ENCODE peak calls at places on chromosomes 4 and X, in seven cellular contexts. One of them, this sample, is unnamed.

GRCh38 chr4:8050555-8051206 is 107.9 kb downstream of the ABLIM2 start:
- DNase-seq in AG10803: no peak
- DNase-seq in foreskin fibroblast: peak; percentile 12
- DNase-seq in left lung: peak; percentile 80
- DNase-seq in K562: peak; percentile 21
- DNase-seq in fibroblast of lung: peak; percentile 52
- DNase-seq in fibroblast of mammary gland: peak; percentile 20
- DNase-seq in this sample: peak; percentile 42

GRCh38 chr4:6781561-6781960 is 966 bp upstream of the KIAA0232 start:
- DNase-seq in AG10803: no peak
- DNase-seq in foreskin fibroblast: no peak
- DNase-seq in left lung: no peak
- DNase-seq in K562: no peak
- DNase-seq in fibroblast of lung: no peak
- DNase-seq in fibroblast of mammary gland: no peak
- DNase-seq in this sample: no peak

GRCh38 chr4:164438321-164438720 is 315.6 kb upstream of the SMIM31 start:
- DNase-seq in AG10803: no peak
- DNase-seq in foreskin fibroblast: no peak
- DNase-seq in left lung: no peak
- DNase-seq in K562: no peak
- DNase-seq in fibroblast of lung: peak; percentile 40
- DNase-seq in fibroblast of mammary gland: peak; percentile 12
- DNase-seq in this sample: peak; percentile 13

GRCh38 chr4:67779631-67780030 is 25.4 kb upstream of the GNRHR start:
- DNase-seq in AG10803: peak; percentile 8
- DNase-seq in foreskin fibroblast: no peak
- DNase-seq in left lung: no peak
- DNase-seq in K562: no peak
- DNase-seq in fibroblast of lung: no peak
- DNase-seq in fibroblast of mammary gland: peak; percentile 33
- DNase-seq in this sample: no peak

GRCh38 chr4:152920768-152921167 is 15.4 kb upstream of the FHDC1 start:
- DNase-seq in AG10803: no peak
- DNase-seq in foreskin fibroblast: no peak
- DNase-seq in left lung: no peak
- DNase-seq in K562: no peak
- DNase-seq in fibroblast of lung: peak; percentile 44
- DNase-seq in fibroblast of mammary gland: peak; percentile 59
- DNase-seq in this sample: peak; percentile 14

GRCh38 chr4:114078636-114079035 is 99.2 kb upstream of the ARSJ start:
- DNase-seq in AG10803: peak; percentile 83
- DNase-seq in foreskin fibroblast: peak; percentile 50
- DNase-seq in left lung: no peak
- DNase-seq in K562: no peak
- DNase-seq in fibroblast of lung: peak; percentile 18
- DNase-seq in fibroblast of mammary gland: peak; percentile 90
- DNase-seq in this sample: peak; percentile 31

GRCh38 chr4:41866799-41867677 is 68.2 kb upstream of the TMEM33 start:
- DNase-seq in AG10803: no peak
- DNase-seq in foreskin fibroblast: no peak
- DNase-seq in left lung: no peak
- DNase-seq in K562: no peak
- DNase-seq in fibroblast of lung: no peak
- DNase-seq in fibroblast of mammary gland: no peak
- DNase-seq in this sample: no peak

GRCh38 chr4:87058272-87059073 is 123.7 kb downstream of the AFF1 start:
- DNase-seq in AG10803: no peak
- DNase-seq in foreskin fibroblast: no peak
- DNase-seq in left lung: no peak
- DNase-seq in K562: peak; percentile 67
- DNase-seq in fibroblast of lung: no peak
- DNase-seq in fibroblast of mammary gland: no peak
- DNase-seq in this sample: no peak

GRCh38 chr4:150582881-150583286 is 933 bp downstream of the MAB21L2 start:
- DNase-seq in AG10803: no peak
- DNase-seq in foreskin fibroblast: no peak
- DNase-seq in left lung: no peak
- DNase-seq in K562: no peak
- DNase-seq in fibroblast of lung: peak; percentile 57
- DNase-seq in fibroblast of mammary gland: no peak
- DNase-seq in this sample: no peak

GRCh38 chr4:113349400-113349799 is 299.9 kb downstream of the ANK2 start:
- DNase-seq in AG10803: no peak
- DNase-seq in foreskin fibroblast: no peak
- DNase-seq in left lung: no peak
- DNase-seq in K562: no peak
- DNase-seq in fibroblast of lung: no peak
- DNase-seq in fibroblast of mammary gland: no peak
- DNase-seq in this sample: no peak

GRCh38 chr4:101306225-101306624 is 41.1 kb downstream of the PPP3CA start:
- DNase-seq in AG10803: no peak
- DNase-seq in foreskin fibroblast: no peak
- DNase-seq in left lung: peak; percentile 64
- DNase-seq in K562: no peak
- DNase-seq in fibroblast of lung: no peak
- DNase-seq in fibroblast of mammary gland: no peak
- DNase-seq in this sample: no peak

GRCh38 chrX:70434352-70434866 is 10.2 kb upstream of the DLG3 start:
- DNase-seq in AG10803: peak; percentile 70
- DNase-seq in foreskin fibroblast: peak; percentile 74
- DNase-seq in left lung: peak; percentile 90
- DNase-seq in K562: peak; percentile 91
- DNase-seq in fibroblast of lung: peak; percentile 73
- DNase-seq in fibroblast of mammary gland: peak; percentile 69
- DNase-seq in this sample: peak; percentile 73

GRCh38 chrX:4670606-4671005 is 957.2 kb upstream of the PRKX start:
- DNase-seq in AG10803: no peak
- DNase-seq in foreskin fibroblast: no peak
- DNase-seq in left lung: no peak
- DNase-seq in K562: no peak
- DNase-seq in fibroblast of lung: no peak
- DNase-seq in fibroblast of mammary gland: no peak
- DNase-seq in this sample: no peak

GRCh38 chr4:149768477-149768876 is 47.2 kb downstream of the IQCM start:
- DNase-seq in AG10803: no peak
- DNase-seq in foreskin fibroblast: no peak
- DNase-seq in left lung: no peak
- DNase-seq in K562: no peak
- DNase-seq in fibroblast of lung: no peak
- DNase-seq in fibroblast of mammary gland: no peak
- DNase-seq in this sample: no peak

DNA sequence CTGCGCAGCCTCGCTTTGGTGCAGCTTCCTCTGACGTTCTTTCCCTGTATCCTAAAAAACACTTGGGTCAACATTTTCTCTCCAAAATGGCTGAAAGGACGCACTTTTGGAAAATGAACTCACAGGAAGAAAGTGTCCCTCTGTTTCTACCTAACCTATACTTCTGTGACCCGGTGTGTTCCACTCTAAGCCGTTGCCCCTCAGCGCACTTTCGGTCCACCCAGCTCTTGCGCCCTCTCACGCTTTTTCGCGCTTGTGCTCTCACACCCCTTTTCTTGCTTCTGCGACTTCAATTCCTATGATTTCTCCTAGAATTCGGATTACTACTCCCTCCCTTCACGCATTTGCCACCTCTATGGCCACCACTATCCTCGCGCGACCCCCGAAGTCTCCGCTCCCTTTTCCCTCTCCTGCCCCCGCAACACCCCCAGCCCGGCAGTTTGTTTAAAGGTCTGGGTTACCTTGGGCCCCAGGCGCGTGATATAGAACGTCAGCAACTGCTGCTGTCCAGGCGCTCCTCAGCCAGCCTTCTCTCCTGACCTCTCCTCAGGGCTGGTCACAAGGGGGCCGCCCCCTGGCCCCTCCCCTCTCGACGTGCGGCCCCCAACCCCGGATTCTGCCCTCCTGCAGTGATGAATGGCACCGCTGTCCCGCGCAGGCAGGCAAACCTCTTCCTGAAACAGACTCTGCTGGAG is at the start of gene USP51:
- DNase-seq in AG10803: peak; percentile 10
- DNase-seq in foreskin fibroblast: no peak
- DNase-seq in left lung: peak; percentile 49
- DNase-seq in K562: peak; percentile 17
- DNase-seq in fibroblast of lung: peak; percentile 59
- DNase-seq in fibroblast of mammary gland: peak; percentile 41
- DNase-seq in this sample: peak; percentile 66
- TF ChIP-seq CTCF in AG10803: no peak
- TF ChIP-seq CTCF in foreskin fibroblast: no peak
- TF ChIP-seq CTCF in left lung: no peak
- TF ChIP-seq CTCF in K562: no peak
- TF ChIP-seq CTCF in fibroblast of lung: no peak
- TF ChIP-seq CTCF in fibroblast of mammary gland: peak; percentile 11
- TF ChIP-seq CTCF in this sample: no peak

DNA sequence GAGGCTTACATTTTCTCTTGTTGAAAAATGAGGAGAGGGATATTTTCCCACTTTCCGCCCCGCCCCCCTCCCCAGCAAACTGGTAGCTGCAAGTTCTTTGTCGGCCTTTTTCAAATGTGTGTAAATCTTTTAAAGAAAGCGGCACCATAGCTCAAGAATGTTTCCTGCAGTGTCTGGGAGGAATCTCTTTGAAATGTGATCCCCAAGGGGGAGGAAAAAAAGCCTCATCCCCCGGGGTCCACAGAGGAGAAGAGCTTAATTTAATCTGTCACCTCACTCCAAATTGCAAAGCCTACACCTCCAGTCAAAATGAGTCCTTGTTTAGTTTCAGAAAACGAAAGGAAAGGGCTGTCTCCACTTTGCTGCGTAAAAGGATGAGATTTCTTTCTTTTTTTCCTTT is 34.8 kb downstream of the ASMT start:
- DNase-seq in AG10803: no peak
- DNase-seq in foreskin fibroblast: no peak
- DNase-seq in left lung: no peak
- DNase-seq in K562: no peak
- DNase-seq in fibroblast of lung: no peak
- DNase-seq in fibroblast of mammary gland: no peak
- DNase-seq in this sample: peak; percentile 2
- H3K4me3 ChIP-seq in AG10803: peak overlapping the region; percentile 37
- H3K4me3 ChIP-seq in foreskin fibroblast: peak overlapping the region; percentile 50
- H3K4me3 ChIP-seq in left lung: no peak overlapping the region
- H3K4me3 ChIP-seq in K562: no peak overlapping the region
- H3K4me3 ChIP-seq in fibroblast of lung: no peak overlapping the region
- H3K4me3 ChIP-seq in fibroblast of mammary gland: no peak overlapping the region
- H3K4me3 ChIP-seq in this sample: peak overlapping the region; percentile 33

DNA sequence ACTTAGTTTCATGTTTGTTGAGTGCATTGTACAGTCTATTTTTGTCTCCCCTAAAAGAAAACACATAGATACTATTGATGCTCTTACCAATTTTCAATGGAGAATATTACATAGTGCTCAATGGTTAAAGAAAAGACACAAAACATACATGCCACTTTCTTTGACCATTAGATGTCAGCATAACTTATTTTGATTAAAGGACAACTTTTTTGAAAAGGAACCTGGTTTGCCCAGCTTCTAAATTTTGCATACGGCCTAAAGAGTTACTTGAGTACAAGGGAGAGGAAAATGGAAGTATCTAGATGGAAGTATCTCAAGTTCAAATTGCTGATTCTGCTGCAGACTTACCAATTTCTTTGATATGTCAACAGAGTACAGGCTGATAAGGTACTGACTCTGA is 68.5 kb downstream of the METTL14 start:
- DNase-seq in AG10803: no peak
- DNase-seq in foreskin fibroblast: no peak
- DNase-seq in left lung: no peak
- DNase-seq in K562: no peak
- DNase-seq in fibroblast of lung: no peak
- DNase-seq in fibroblast of mammary gland: no peak
- DNase-seq in this sample: no peak
- TF ChIP-seq CTCF in AG10803: no peak
- TF ChIP-seq CTCF in foreskin fibroblast: no peak
- TF ChIP-seq CTCF in left lung: no peak
- TF ChIP-seq CTCF in K562: no peak
- TF ChIP-seq CTCF in fibroblast of lung: no peak
- TF ChIP-seq CTCF in fibroblast of mammary gland: no peak
- TF ChIP-seq CTCF in this sample: no peak

GRCh38 chr4:81492596-81492995 is 20.9 kb upstream of the RASGEF1B start:
- DNase-seq in AG10803: no peak
- DNase-seq in foreskin fibroblast: no peak
- DNase-seq in left lung: no peak
- DNase-seq in K562: no peak
- DNase-seq in fibroblast of lung: no peak
- DNase-seq in fibroblast of mammary gland: no peak
- DNase-seq in this sample: no peak

GRCh38 chr4:81491943-81492342 is 20.2 kb upstream of the RASGEF1B start:
- DNase-seq in AG10803: no peak
- DNase-seq in foreskin fibroblast: no peak
- DNase-seq in left lung: no peak
- DNase-seq in K562: no peak
- DNase-seq in fibroblast of lung: no peak
- DNase-seq in fibroblast of mammary gland: no peak
- DNase-seq in this sample: no peak

GRCh38 chr4:81495308-81495707 is 23.6 kb upstream of the RASGEF1B start:
- DNase-seq in AG10803: no peak
- DNase-seq in foreskin fibroblast: no peak
- DNase-seq in left lung: no peak
- DNase-seq in K562: no peak
- DNase-seq in fibroblast of lung: no peak
- DNase-seq in fibroblast of mammary gland: no peak
- DNase-seq in this sample: no peak

GRCh38 chr4:81490761-81491160 is 19.1 kb upstream of the RASGEF1B start:
- DNase-seq in AG10803: no peak
- DNase-seq in foreskin fibroblast: no peak
- DNase-seq in left lung: no peak
- DNase-seq in K562: no peak
- DNase-seq in fibroblast of lung: no peak
- DNase-seq in fibroblast of mammary gland: no peak
- DNase-seq in this sample: no peak

DNA sequence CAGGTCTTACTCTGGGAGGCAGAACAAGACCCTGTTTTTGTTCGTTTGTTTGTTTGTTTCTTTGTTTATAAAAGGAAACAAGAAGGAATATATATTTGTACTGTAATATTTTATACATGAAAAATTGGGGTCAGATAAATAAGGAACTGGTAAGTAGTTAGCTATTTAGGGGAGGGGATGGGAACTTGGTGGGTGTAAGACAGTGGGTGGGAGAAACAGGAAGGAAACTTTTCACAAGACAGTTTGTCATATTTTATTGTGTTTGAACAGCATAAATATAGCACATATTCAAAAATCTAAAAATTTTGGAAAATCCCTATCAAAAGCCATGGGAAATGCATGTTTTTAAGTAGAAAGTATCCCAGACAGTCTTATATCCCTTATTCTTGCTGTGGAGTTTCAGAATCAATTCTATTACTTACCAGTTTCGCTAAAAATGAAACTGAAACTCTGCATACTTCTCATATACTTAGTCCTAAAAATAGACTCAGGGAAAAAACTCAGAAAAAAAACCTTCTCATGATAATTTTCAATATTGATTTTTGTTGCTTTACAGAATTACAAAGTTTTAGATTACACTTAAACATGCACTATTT is 22.3 kb upstream of the RASGEF1B start:
- DNase-seq in AG10803: no peak
- DNase-seq in foreskin fibroblast: no peak
- DNase-seq in left lung: no peak
- DNase-seq in K562: no peak
- DNase-seq in fibroblast of lung: peak; percentile 21
- DNase-seq in fibroblast of mammary gland: no peak
- DNase-seq in this sample: no peak
- H3K4me3 ChIP-seq in AG10803: no peak overlapping the region
- H3K4me3 ChIP-seq in foreskin fibroblast: peak overlapping the region; percentile 15
- H3K4me3 ChIP-seq in left lung: peak overlapping the region; percentile 10
- H3K4me3 ChIP-seq in K562: no peak overlapping the region
- H3K4me3 ChIP-seq in fibroblast of lung: no peak overlapping the region
- H3K4me3 ChIP-seq in fibroblast of mammary gland: no peak overlapping the region
- H3K4me3 ChIP-seq in this sample: peak overlapping the region; percentile 10

GRCh38 chrX:16664626-16665025 is 14.7 kb downstream of the S100G start:
- DNase-seq in AG10803: no peak
- DNase-seq in foreskin fibroblast: no peak
- DNase-seq in left lung: no peak
- DNase-seq in K562: no peak
- DNase-seq in fibroblast of lung: no peak
- DNase-seq in fibroblast of mammary gland: no peak
- DNase-seq in this sample: no peak
- TF ChIP-seq CTCF in AG10803: no peak
- TF ChIP-seq CTCF in foreskin fibroblast: no peak
- TF ChIP-seq CTCF in left lung: no peak
- TF ChIP-seq CTCF in K562: no peak
- TF ChIP-seq CTCF in fibroblast of lung: no peak
- TF ChIP-seq CTCF in fibroblast of mammary gland: peak; percentile 13
- TF ChIP-seq CTCF in this sample: peak; percentile 17